ENCODE peak calls at places on chromosomes 12 and 14, in four cellular contexts. One of them, this sample, is unnamed. For H3K4me1, the result is how much of the 10 kb centered on the place peaks cover.

GRCh38 chr14:88618476-88618875 is 55.6 kb downstream of the ZC3H14 start:
- DNase-seq in upper lobe of right lung: no peak
- DNase-seq in ovary: no peak
- DNase-seq in fibroblast of lung: no peak
- DNase-seq in this sample: no peak

GRCh38 chr12:11879306-11879705 is 191.4 kb upstream of the BCL2L14 start:
- DNase-seq in upper lobe of right lung: no peak
- DNase-seq in ovary: no peak
- DNase-seq in fibroblast of lung: peak
- DNase-seq in this sample: no peak

GRCh38 chr14:61695695-61696527 is 598 bp downstream of the HIF1A start:
- DNase-seq in upper lobe of right lung: peak
- DNase-seq in ovary: peak
- DNase-seq in fibroblast of lung: peak
- DNase-seq in this sample: peak

GRCh38 chr12:25591132-25591531 is 38.0 kb upstream of the LMNTD1 start:
- DNase-seq in upper lobe of right lung: no peak
- DNase-seq in ovary: no peak
- DNase-seq in fibroblast of lung: no peak
- DNase-seq in this sample: no peak

GRCh38 chr12:93134893-93135285 is 205.8 kb upstream of the EEA1 start:
- DNase-seq in upper lobe of right lung: no peak
- DNase-seq in ovary: no peak
- DNase-seq in fibroblast of lung: no peak
- DNase-seq in this sample: no peak

GRCh38 chr12:58777815-58778214 is 142.5 kb downstream of the LRIG3 start:
- DNase-seq in upper lobe of right lung: no peak
- DNase-seq in ovary: no peak
- DNase-seq in fibroblast of lung: no peak
- DNase-seq in this sample: no peak

GRCh38 chr12:82047480-82047879 is 288.3 kb upstream of the PPFIA2 start:
- DNase-seq in upper lobe of right lung: no peak
- DNase-seq in ovary: no peak
- DNase-seq in fibroblast of lung: no peak
- DNase-seq in this sample: no peak

GRCh38 chr14:36254020-36254614 is 66.3 kb downstream of the MBIP start:
- DNase-seq in upper lobe of right lung: no peak
- DNase-seq in ovary: no peak
- DNase-seq in fibroblast of lung: peak
- DNase-seq in this sample: no peak

GRCh38 chr12:13583630-13584029 is 387.1 kb downstream of the EMP1 start:
- DNase-seq in upper lobe of right lung: no peak
- DNase-seq in ovary: no peak
- DNase-seq in fibroblast of lung: no peak
- DNase-seq in this sample: no peak

GRCh38 chr12:116380066-116380465 is 102.6 kb upstream of the MED13L start:
- DNase-seq in upper lobe of right lung: no peak
- DNase-seq in ovary: no peak
- DNase-seq in fibroblast of lung: no peak
- DNase-seq in this sample: no peak

GRCh38 chr14:100375273-100375962 is 52.3 kb downstream of the SLC25A47 start:
- DNase-seq in upper lobe of right lung: peak
- DNase-seq in ovary: peak
- DNase-seq in fibroblast of lung: peak
- DNase-seq in this sample: peak

GRCh38 chr14:97021001-97021400 is 223.8 kb downstream of the VRK1 start:
- DNase-seq in upper lobe of right lung: no peak
- DNase-seq in ovary: no peak
- DNase-seq in fibroblast of lung: no peak
- DNase-seq in this sample: no peak

GRCh38 chr14:97024300-97024699 is 227.1 kb downstream of the VRK1 start:
- DNase-seq in upper lobe of right lung: no peak
- DNase-seq in ovary: no peak
- DNase-seq in fibroblast of lung: no peak
- DNase-seq in this sample: no peak

GRCh38 chr14:97025722-97026121 is 228.5 kb downstream of the VRK1 start:
- DNase-seq in upper lobe of right lung: no peak
- DNase-seq in ovary: no peak
- DNase-seq in fibroblast of lung: no peak
- DNase-seq in this sample: peak

GRCh38 chr14:97021571-97022171 is 224.5 kb downstream of the VRK1 start:
- DNase-seq in upper lobe of right lung: no peak
- DNase-seq in ovary: no peak
- DNase-seq in fibroblast of lung: no peak
- DNase-seq in this sample: no peak

GRCh38 chr14:97022741-97023140 is 225.6 kb downstream of the VRK1 start:
- DNase-seq in upper lobe of right lung: no peak
- DNase-seq in ovary: no peak
- DNase-seq in fibroblast of lung: no peak
- DNase-seq in this sample: no peak
- H3K4me1 ChIP-seq in upper lobe of right lung: under half
- H3K4me1 ChIP-seq in ovary: under half
- H3K4me1 ChIP-seq in fibroblast of lung: under half
- H3K4me1 ChIP-seq in this sample: under half

GRCh38 chr14:21748869-21749303 is 75.3 kb upstream of the OR4E1 start:
- DNase-seq in upper lobe of right lung: peak
- DNase-seq in ovary: no peak
- DNase-seq in fibroblast of lung: no peak
- DNase-seq in this sample: no peak
- TF ChIP-seq CTCF in upper lobe of right lung: peak
- TF ChIP-seq CTCF in ovary: no peak
- TF ChIP-seq CTCF in fibroblast of lung: peak
- TF ChIP-seq CTCF in this sample: peak

GRCh38 chr12:122081108-122081696 is 2.6 kb downstream of the MLXIP start:
- DNase-seq in upper lobe of right lung: no peak
- DNase-seq in ovary: no peak
- DNase-seq in fibroblast of lung: peak
- DNase-seq in this sample: peak

GRCh38 chr12:122081697-122082221 is 3.2 kb downstream of the MLXIP start:
- DNase-seq in upper lobe of right lung: peak
- DNase-seq in ovary: peak
- DNase-seq in fibroblast of lung: no peak
- DNase-seq in this sample: peak

GRCh38 chr12:122079532-122080081 is 1.1 kb downstream of the MLXIP start:
- DNase-seq in upper lobe of right lung: peak
- DNase-seq in ovary: no peak
- DNase-seq in fibroblast of lung: no peak
- DNase-seq in this sample: peak

GRCh38 chr12:122079038-122079531 is 529 bp downstream of the MLXIP start:
- DNase-seq in upper lobe of right lung: peak
- DNase-seq in ovary: peak
- DNase-seq in fibroblast of lung: no peak
- DNase-seq in this sample: peak

DNA sequence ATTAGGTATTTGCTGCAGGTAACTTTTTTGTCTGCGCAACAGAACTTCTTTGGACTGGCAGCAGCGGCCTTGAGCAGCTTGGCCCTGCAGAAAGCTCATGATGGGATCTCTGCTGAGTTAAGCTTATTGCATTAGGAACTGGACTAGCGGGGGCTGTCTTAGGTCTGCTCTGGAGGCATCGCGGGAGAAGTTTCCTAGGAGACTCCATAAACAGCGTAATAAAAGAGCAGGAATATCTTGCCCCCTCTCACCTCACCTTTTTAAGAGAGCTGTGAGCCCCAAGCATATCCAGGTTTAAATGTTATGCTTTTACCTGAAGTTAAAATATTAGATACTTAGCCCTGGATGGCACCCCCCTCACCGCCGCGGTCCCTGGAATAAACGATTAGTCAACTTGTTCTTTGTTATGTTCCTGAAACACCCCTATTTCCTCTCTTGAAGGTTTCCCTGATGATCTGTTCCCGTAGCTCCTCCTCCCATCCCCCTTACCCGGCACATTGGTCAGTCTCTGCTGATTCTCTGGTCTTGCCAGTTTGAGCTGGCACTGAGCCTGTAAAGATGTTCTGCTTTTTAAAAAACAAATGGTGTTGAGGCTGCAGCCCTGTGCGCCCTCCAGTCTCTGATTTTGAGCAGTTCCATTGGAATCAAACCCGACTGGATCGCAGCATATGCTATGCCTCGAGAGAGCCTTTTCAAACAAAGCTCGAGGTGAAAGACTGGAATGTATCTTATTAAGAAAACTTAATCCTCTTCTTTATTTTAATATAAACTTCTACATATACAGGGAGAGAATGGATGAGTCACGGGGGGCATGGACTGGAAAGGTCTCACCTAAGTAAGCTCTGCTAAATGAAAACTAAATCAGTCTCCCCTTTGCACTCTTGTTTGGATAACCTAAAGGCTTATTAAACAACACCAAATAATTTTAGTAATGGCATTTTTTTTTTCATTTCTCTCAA is 1.9 kb downstream of the MLXIP start:
- DNase-seq in upper lobe of right lung: peak
- DNase-seq in ovary: peak
- DNase-seq in fibroblast of lung: peak
- DNase-seq in this sample: peak
- H3K4me1 ChIP-seq in upper lobe of right lung: under half
- H3K4me1 ChIP-seq in ovary: under half
- H3K4me1 ChIP-seq in fibroblast of lung: under half
- H3K4me1 ChIP-seq in this sample: under half

GRCh38 chr12:96064266-96064665 is 28.9 kb upstream of the LTA4H start:
- DNase-seq in upper lobe of right lung: no peak
- DNase-seq in ovary: no peak
- DNase-seq in fibroblast of lung: no peak
- DNase-seq in this sample: no peak

GRCh38 chr12:96061323-96061722 is 25.9 kb upstream of the LTA4H start:
- DNase-seq in upper lobe of right lung: no peak
- DNase-seq in ovary: no peak
- DNase-seq in fibroblast of lung: no peak
- DNase-seq in this sample: no peak

GRCh38 chr12:96060041-96060440 is 24.7 kb upstream of the LTA4H start:
- DNase-seq in upper lobe of right lung: no peak
- DNase-seq in ovary: no peak
- DNase-seq in fibroblast of lung: no peak
- DNase-seq in this sample: no peak

GRCh38 chr12:96063046-96063445 is 27.7 kb upstream of the LTA4H start:
- DNase-seq in upper lobe of right lung: no peak
- DNase-seq in ovary: no peak
- DNase-seq in fibroblast of lung: peak
- DNase-seq in this sample: no peak

DNA sequence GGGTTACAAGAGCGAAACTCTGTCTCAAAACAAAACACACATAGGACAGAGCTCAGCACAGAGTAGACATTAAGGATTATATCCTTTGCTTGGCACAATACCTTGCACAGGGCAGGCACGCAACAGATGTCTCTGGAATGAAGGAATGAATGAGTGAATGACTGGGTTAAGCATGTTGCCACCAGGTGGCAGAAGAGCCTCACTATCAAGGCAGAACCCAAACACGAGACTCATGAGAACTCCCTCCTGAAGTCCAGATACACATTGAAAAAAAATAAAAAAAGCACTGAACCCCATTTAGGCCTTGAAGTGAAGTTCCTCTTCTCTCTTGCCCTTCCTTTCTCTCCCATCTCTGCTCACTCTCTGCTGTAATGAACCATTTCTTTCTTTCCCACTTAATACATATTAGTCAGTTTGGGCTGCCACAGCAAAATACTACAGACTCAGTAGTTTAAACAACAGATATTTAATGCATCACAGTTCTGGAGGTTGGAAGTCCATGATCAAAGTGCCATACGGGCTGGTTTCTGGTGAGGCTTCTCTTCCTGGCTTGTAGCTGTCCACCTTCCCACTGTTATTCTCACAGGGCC is 26.6 kb upstream of the LTA4H start:
- DNase-seq in upper lobe of right lung: no peak
- DNase-seq in ovary: peak
- DNase-seq in fibroblast of lung: peak
- DNase-seq in this sample: no peak
- TF ChIP-seq CTCF in upper lobe of right lung: peak
- TF ChIP-seq CTCF in ovary: peak
- TF ChIP-seq CTCF in fibroblast of lung: peak
- TF ChIP-seq CTCF in this sample: peak

GRCh38 chr12:49260165-49260564 is 4.7 kb upstream of the TUBA1C start:
- DNase-seq in upper lobe of right lung: no peak
- DNase-seq in ovary: peak
- DNase-seq in fibroblast of lung: peak
- DNase-seq in this sample: no peak
- H3K4me1 ChIP-seq in upper lobe of right lung: under half
- H3K4me1 ChIP-seq in ovary: under half
- H3K4me1 ChIP-seq in fibroblast of lung: under half
- H3K4me1 ChIP-seq in this sample: under half

GRCh38 chr12:123384318-123384993 is 524 bp downstream of the KMT5A start:
- DNase-seq in upper lobe of right lung: no peak
- DNase-seq in ovary: no peak
- DNase-seq in fibroblast of lung: no peak
- DNase-seq in this sample: peak
- TF ChIP-seq CTCF in upper lobe of right lung: no peak
- TF ChIP-seq CTCF in ovary: no peak
- TF ChIP-seq CTCF in fibroblast of lung: no peak
- TF ChIP-seq CTCF in this sample: no peak